ENCODE peak calls at places on chromosome X, in eight cellular contexts. N, T, B, Q, L, K, Y and E are unnamed samples.
A peak's percentile ranks its signal among the peaks of the same experiment; 100 is the strongest.

GRCh38 chrX:45479196-45479834 is 278.6 kb upstream of the DIPK2B start:
- DNase-seq in K (no peak), Q (no peak), L (peak; percentile 86), N (peak; percentile 68), Y (no peak), B (no peak), T (peak; percentile 72), E (no peak)

GRCh38 chrX:22041931-22042530 is 9.9 kb downstream of the PHEX start:
- DNase-seq in L (no peak), Q (no peak), N (no peak), T (no peak), Y (no peak), B (no peak), K (no peak), E (no peak)

GRCh38 chrX:31679861-31680260 is 608.0 kb upstream of the FTHL17 start:
- DNase-seq in K (no peak), N (peak; percentile 34), Y (no peak), Q (no peak), T (no peak), B (no peak), L (no peak), E (no peak)

GRCh38 chrX:63275127-63275526 is 76.0 kb downstream of the SPIN4 start:
- DNase-seq in Y (peak; percentile 75), N (no peak), T (no peak), L (peak; percentile 52), B (no peak), Q (no peak), K (no peak), E (no peak)

GRCh38 chrX:124086411-124086810 is 124.9 kb downstream of the STAG2 start:
- DNase-seq in T (no peak), B (no peak), Q (no peak), L (no peak), K (no peak), N (no peak), Y (no peak), E (no peak)

GRCh38 chrX:9429767-9430166 is 35.1 kb upstream of the TBL1X start:
- DNase-seq in B (peak; percentile 26), K (no peak), L (no peak), Q (no peak), N (no peak), T (no peak), Y (no peak), E (no peak)

GRCh38 chrX:32448320-32448719 is 763.0 kb downstream of the DMD start:
- DNase-seq in Q (no peak), B (no peak), T (peak; percentile 0), L (no peak), Y (no peak), K (no peak), N (no peak), E (no peak)

GRCh38 chrX:27660878-27661277 is 70.7 kb downstream of the DCAF8L2 start:
- DNase-seq in T (no peak), L (no peak), B (no peak), N (no peak), K (no peak), Q (no peak), Y (no peak), E (no peak)

GRCh38 chrX:41382699-41383645 is 49.0 kb downstream of the DDX3X start:
- DNase-seq in N (peak; percentile 78), Q (no peak), T (peak; percentile 50), L (peak; percentile 66), Y (no peak), B (no peak), K (no peak), E (no peak)

GRCh38 chrX:2820131-2820771 is 8.5 kb upstream of the GYG2 start:
- DNase-seq in Y (no peak), N (no peak), T (no peak), K (no peak), B (no peak), L (no peak), Q (no peak), E (no peak)

GRCh38 chrX:101359966-101360365 is 11.4 kb upstream of the TIMM8A start:
- DNase-seq in B (no peak), Y (no peak), N (no peak), Q (no peak), K (no peak), L (peak; percentile 51), T (no peak), E (no peak)

GRCh38 chrX:106952988-106953387 is 32.8 kb downstream of the CLDN2 start:
- DNase-seq in Y (no peak), Q (no peak), B (peak; percentile 40), L (peak; percentile 33), K (no peak), N (no peak), T (peak; percentile 48), E (no peak)

GRCh38 chrX:48911407-48912182 is at the start of gene SLC35A2:
- DNase-seq in Y (peak; percentile 85), K (peak; percentile 78), Q (peak; percentile 89), T (peak; percentile 69), N (peak; percentile 77), B (peak; percentile 83), L (peak; percentile 81), E (peak; percentile 92)

GRCh38 chrX:149314031-149314430 is 191.1 kb downstream of the IDS start:
- DNase-seq in L (peak; percentile 20), Y (no peak), T (peak; percentile 0), B (no peak), N (no peak), Q (no peak), K (no peak), E (no peak)

GRCh38 chrX:65933085-65933589 is 106.7 kb downstream of the VSIG4 start:
- DNase-seq in K (no peak), T (no peak), B (no peak), N (no peak), L (no peak), Y (no peak), Q (no peak), E (no peak)

GRCh38 chrX:106168107-106168506 is at the start of gene PWWP3B:
- DNase-seq in Q (no peak), T (peak; percentile 70), K (peak; percentile 48), Y (peak; percentile 67), L (peak; percentile 38), N (no peak), B (peak; percentile 5), E (peak; percentile 67)

GRCh38 chrX:53357799-53358530 is 64.5 kb downstream of the SMC1A start:
- DNase-seq in N (no peak), Y (no peak), K (no peak), Q (no peak), T (peak; percentile 76), B (peak; percentile 39), L (peak; percentile 41), E (no peak)

GRCh38 chrX:51435101-51435500 is 61.3 kb downstream of the NUDT11 start:
- DNase-seq in T (no peak), L (no peak), Y (no peak), Q (no peak), N (no peak), B (no peak), K (no peak), E (no peak)

GRCh38 chrX:153582896-153583295 is 16.0 kb downstream of the CCNQ start:
- DNase-seq in K (no peak), N (no peak), Q (no peak), T (peak; percentile 51), Y (no peak), B (peak; percentile 33), L (no peak), E (peak; percentile 14)

GRCh38 chrX:116930311-116930710 is 467.5 kb upstream of the CT83 start:
- DNase-seq in N (no peak), T (no peak), K (no peak), L (no peak), Y (no peak), B (no peak), Q (no peak), E (no peak)

GRCh38 chrX:15854080-15854655 is 445 bp downstream of the AP1S2 start:
- DNase-seq in N (peak; percentile 36), B (peak; percentile 37), Y (peak; percentile 79), L (peak; percentile 44), K (peak; percentile 68), T (peak; percentile 9), Q (peak; percentile 78), E (peak; percentile 85)

GRCh38 chrX:132482632-132483031 is 6.2 kb downstream of the MBNL3 start:
- DNase-seq in Y (no peak), K (no peak), T (no peak), Q (no peak), L (no peak), N (no peak), B (no peak), E (no peak)
- H3K4me1 ChIP-seq in Y (peaks cover 14% of the 10 kb centered on the region), K (no peaks in the 10 kb centered on the region), T (peaks cover 9% of the 10 kb centered on the region), Q (peaks cover 14% of the 10 kb centered on the region), L (peaks cover 11% of the 10 kb centered on the region), N (peaks cover 9% of the 10 kb centered on the region), B (peaks cover 29% of the 10 kb centered on the region), E (peaks cover 5% of the 10 kb centered on the region)

GRCh38 chrX:146433771-146434170 is 375.8 kb upstream of the CXorf51B start:
- DNase-seq in K (no peak), N (no peak), B (no peak), Q (no peak), Y (no peak), L (no peak), T (no peak), E (no peak)
- H3K9me3 ChIP-seq in K (no peaks in the 10 kb centered on the region), N (no peaks in the 10 kb centered on the region), B (peaks cover 46% of the 10 kb centered on the region), Q (no peaks in the 10 kb centered on the region), Y (no peaks in the 10 kb centered on the region), L (no peaks in the 10 kb centered on the region), T (no peaks in the 10 kb centered on the region), E (no peaks in the 10 kb centered on the region)

GRCh38 chrX:69065451-69065850 is 99.8 kb downstream of the PJA1 start:
- DNase-seq in Q (peak; percentile 34), K (no peak), T (peak; percentile 26), N (no peak), Y (peak; percentile 43), B (no peak), L (peak; percentile 56), E (no peak)
- H3K4me3 ChIP-seq in Q (no peak overlapping the region), K (no peak overlapping the region), T (no peak overlapping the region), N (no peak overlapping the region), Y (no peak overlapping the region), B (no peak overlapping the region), L (no peak overlapping the region), E (no peak overlapping the region)

GRCh38 chrX:119690921-119691716 is 1.8 kb downstream of the SEPTIN6 start:
- DNase-seq in Y (no peak), B (peak; percentile 33), L (peak; percentile 69), Q (no peak), T (peak; percentile 70), N (no peak), K (no peak), E (no peak)
- H3K4me1 ChIP-seq in Y (no peaks in the 10 kb centered on the region), B (peaks cover 7% of the 10 kb centered on the region), L (peaks cover 34% of the 10 kb centered on the region), Q (peaks cover 11% of the 10 kb centered on the region), T (peaks cover 18% of the 10 kb centered on the region), N (peaks cover 13% of the 10 kb centered on the region), K (peaks cover 4% of the 10 kb centered on the region), E (peaks cover 2% of the 10 kb centered on the region)

GRCh38 chrX:55206152-55206941 is 13.8 kb upstream of the PAGE5 start:
- DNase-seq in B (no peak), K (no peak), Q (no peak), T (no peak), Y (no peak), N (no peak), L (no peak), E (no peak)
- H3K9me3 ChIP-seq in B (no peaks in the 10 kb centered on the region), K (no peaks in the 10 kb centered on the region), Q (no peaks in the 10 kb centered on the region), T (no peaks in the 10 kb centered on the region), Y (no peaks in the 10 kb centered on the region), N (no peaks in the 10 kb centered on the region), L (no peaks in the 10 kb centered on the region), E (no peaks in the 10 kb centered on the region)